ENCODE peak calls at places on chromosomes 13 and 19, in four cellular contexts. R, K, J and S are unnamed samples.

GRCh38 chr19:6890938-6891337 is 3.6 kb downstream of the ADGRE1 start:
- DNase-seq in R (no peak), K (no peak), J (no peak), S (no peak)

GRCh38 chr19:32977269-32977668 is 5.2 kb downstream of the FAAP24 start:
- DNase-seq in R (no peak), K (no peak), J (no peak), S (no peak)

GRCh38 chr19:1457031-1457739 is 7.3 kb downstream of the APC2 start:
- DNase-seq in R (no peak), K (no peak), J (no peak), S (no peak)

GRCh38 chr13:23134542-23134941 is 46.2 kb upstream of the SGCG start:
- DNase-seq in R (no peak), K (no peak), J (no peak), S (no peak)

GRCh38 chr19:43872547-43873336 is 45.6 kb downstream of the ZNF283 start:
- DNase-seq in R (peak), K (no peak), J (peak), S (no peak)

GRCh38 chr13:83881917-83882625 is at the start of gene SLITRK1:
- DNase-seq in R (peak), K (peak), J (peak), S (no peak)

GRCh38 chr19:28316464-28316863 is 896.5 kb downstream of the UQCRFS1 start:
- DNase-seq in R (no peak), K (no peak), J (no peak), S (no peak)

GRCh38 chr19:10334340-10335148 is 1.2 kb upstream of the RAVER1 start:
- DNase-seq in R (peak), K (peak), J (peak), S (peak)

GRCh38 chr19:15922021-15922420 is 12.3 kb downstream of the CYP4F11 start:
- DNase-seq in R (no peak), K (no peak), J (no peak), S (no peak)

GRCh38 chr19:16369306-16369663 is 44.7 kb downstream of the KLF2 start:
- DNase-seq in R (no peak), K (no peak), J (no peak), S (no peak)

GRCh38 chr13:112768795-112769411 is 79.1 kb downstream of the ATP11A start:
- DNase-seq in R (no peak), K (no peak), J (no peak), S (no peak)

GRCh38 chr13:44969858-44970484 is 19.3 kb downstream of the NUFIP1 start:
- DNase-seq in R (peak), K (no peak), J (peak), S (no peak)

GRCh38 chr19:52566588-52566987 is 3.5 kb upstream of the ZNF701 start:
- DNase-seq in R (peak), K (no peak), J (no peak), S (no peak)

GRCh38 chr19:52567921-52568320 is 2.2 kb upstream of the ZNF701 start:
- DNase-seq in R (no peak), K (no peak), J (no peak), S (no peak)

GRCh38 chr19:52566121-52566520 is 4.0 kb upstream of the ZNF701 start:
- DNase-seq in R (no peak), K (no peak), J (no peak), S (no peak)

DNA sequence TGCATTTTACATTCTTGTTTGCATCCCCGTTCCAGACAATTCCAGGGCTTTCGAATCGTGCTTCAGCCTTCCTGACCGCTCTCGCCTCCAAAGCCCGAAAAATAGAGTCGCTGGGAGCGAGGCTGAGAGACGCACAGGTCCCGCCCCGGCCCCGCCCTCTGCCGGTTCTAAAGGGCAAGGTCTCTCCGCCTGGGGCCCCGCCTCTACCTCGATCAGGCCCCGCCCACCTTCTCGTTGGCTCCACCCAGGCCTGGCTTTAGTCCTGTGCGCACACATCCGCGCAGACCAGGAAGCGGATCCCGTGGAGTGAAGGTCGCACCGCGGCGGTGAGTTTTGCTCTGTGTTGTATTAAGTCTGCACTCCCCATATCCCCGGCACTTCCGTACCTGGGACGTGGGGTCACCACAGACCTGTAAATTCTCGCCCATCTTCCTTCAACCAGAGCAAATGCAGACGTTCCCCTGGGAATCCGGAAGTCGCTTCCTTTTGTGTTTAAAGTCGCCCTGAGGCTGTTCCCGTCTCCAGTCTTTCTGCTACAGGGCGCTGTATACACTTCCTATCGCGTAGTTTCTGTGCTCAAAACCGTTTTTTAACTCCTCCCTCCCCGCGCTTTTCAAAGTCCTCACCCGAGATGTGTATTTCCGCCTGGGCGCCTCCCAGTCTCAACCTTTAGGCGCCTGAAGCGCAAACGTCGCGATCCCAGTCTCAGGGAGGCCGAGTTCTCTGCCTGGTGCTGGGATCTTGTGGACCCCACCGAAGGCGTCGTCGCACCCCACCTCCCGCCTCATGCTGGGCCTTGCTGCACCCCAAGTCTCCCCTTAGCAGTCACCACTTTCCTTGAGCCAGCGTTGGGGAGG is at the start of gene ZNF701:
- DNase-seq in R (peak), K (peak), J (peak), S (peak)
- TF ChIP-seq CTCF in R (no peak), K (peak), J (no peak), S (no peak)

GRCh38 chr19:53015730-53016129 is 2.0 kb downstream of the ERVV-1 start:
- DNase-seq in R (no peak), K (no peak), J (no peak), S (no peak)

GRCh38 chr19:53012006-53012405 is 1.7 kb upstream of the ERVV-1 start:
- DNase-seq in R (no peak), K (no peak), J (no peak), S (no peak)

GRCh38 chr19:53010494-53010893 is 3.2 kb upstream of the ERVV-1 start:
- DNase-seq in R (no peak), K (no peak), J (no peak), S (no peak)

GRCh38 chr19:53015159-53015558 is 1.4 kb downstream of the ERVV-1 start:
- DNase-seq in R (no peak), K (no peak), J (no peak), S (no peak)

GRCh38 chr19:53013621-53014020 is at the start of gene ERVV-1:
- DNase-seq in R (no peak), K (no peak), J (no peak), S (no peak)
- TF ChIP-seq CTCF in R (no peak), K (no peak), J (no peak), S (no peak)

DNA sequence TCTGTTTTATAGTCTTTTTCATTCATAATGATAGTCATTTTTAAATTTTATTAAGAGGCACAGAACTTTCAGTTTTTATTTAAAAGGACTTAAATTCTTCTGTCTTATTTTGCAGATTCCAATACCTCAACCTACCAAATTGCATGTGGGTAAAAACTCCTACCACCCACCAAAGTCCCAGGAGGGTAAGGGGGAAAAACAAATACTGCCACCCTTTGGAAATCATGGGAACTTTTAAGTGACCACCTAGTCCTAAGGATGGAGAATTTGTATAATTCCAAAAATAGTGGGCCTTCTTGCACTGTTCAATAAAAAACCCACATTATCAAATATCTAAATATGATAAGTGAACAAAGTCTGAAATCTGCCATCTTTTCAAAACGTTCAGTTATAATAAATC is 9.7 kb downstream of the SUPT20H start:
- DNase-seq in R (no peak), K (no peak), J (no peak), S (no peak)
- TF ChIP-seq CTCF in R (peak), K (peak), J (peak), S (peak)

DNA sequence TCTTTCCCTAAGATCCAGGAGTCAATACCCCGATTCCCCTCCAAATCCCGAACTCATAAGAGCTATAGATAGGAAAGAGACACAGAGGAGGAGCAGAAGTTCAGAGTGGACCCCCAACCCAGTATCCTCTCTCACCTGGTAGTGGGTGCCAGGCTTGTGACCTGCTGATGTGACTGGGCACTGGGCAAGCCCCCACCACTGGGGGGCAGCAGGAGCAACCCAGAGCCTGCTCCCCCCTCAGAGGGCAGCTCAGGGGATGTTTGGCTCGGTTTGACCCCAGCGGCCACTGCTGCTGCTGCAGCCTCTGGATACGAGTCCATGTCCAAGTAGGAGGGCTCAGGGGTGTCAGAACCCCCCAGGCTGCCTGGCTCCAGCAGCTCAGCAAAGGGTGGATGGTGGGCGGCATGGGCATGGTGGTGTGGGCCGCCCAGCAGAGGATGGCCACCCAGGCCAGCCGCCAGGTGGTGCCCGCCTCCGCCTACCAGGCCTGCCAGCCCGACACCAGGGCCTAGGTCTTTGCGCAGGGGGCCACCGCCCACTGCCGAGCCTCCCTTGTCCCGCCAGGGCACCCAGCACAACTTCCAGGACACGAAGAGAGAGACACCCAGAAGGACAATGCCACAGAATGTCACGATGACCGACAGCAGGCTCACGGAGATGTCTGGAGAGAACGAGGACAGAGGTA is 7.4 kb downstream of the SYT3 start:
- DNase-seq in R (no peak), K (no peak), J (no peak), S (no peak)
- TF ChIP-seq CTCF in R (no peak), K (no peak), J (peak), S (no peak)

GRCh38 chr13:52945348-52945747 is 83.3 kb upstream of the OLFM4 start:
- DNase-seq in R (no peak), K (no peak), J (no peak), S (no peak)

GRCh38 chr13:52949744-52950143 is 78.9 kb upstream of the OLFM4 start:
- DNase-seq in R (no peak), K (no peak), J (no peak), S (no peak)

GRCh38 chr13:52950436-52950960 is 78.1 kb upstream of the OLFM4 start:
- DNase-seq in R (no peak), K (no peak), J (no peak), S (no peak)

GRCh38 chr13:52954838-52955237 is 73.8 kb upstream of the OLFM4 start:
- DNase-seq in R (no peak), K (no peak), J (no peak), S (no peak)

DNA sequence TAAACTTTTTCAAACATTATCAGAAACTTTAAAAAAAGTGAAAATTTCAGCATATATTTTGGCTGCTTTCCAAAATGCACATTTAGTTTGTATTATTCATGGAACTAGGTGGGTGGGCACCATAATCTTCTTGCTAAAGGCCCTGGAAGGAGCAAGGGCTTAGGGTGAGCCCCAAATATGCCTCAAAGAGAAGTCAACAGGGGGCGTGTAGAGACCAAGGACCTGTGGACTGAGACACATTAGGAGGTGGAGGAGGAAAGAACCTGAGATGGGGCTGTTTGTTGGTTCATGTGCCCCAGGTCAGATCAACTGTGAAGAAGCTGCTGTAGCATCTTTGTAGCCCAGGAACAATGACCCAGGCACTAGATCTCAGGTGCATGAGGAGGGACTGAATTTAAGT is 79.6 kb upstream of the OLFM4 start:
- DNase-seq in R (no peak), K (no peak), J (no peak), S (no peak)
- TF ChIP-seq CTCF in R (no peak), K (no peak), J (no peak), S (no peak)

GRCh38 chr13:25401958-25402357 is 30.2 kb downstream of the ATP8A2 start:
- DNase-seq in R (no peak), K (no peak), J (no peak), S (no peak)

GRCh38 chr13:25409938-25410337 is 38.2 kb downstream of the ATP8A2 start:
- DNase-seq in R (no peak), K (no peak), J (no peak), S (no peak)

DNA sequence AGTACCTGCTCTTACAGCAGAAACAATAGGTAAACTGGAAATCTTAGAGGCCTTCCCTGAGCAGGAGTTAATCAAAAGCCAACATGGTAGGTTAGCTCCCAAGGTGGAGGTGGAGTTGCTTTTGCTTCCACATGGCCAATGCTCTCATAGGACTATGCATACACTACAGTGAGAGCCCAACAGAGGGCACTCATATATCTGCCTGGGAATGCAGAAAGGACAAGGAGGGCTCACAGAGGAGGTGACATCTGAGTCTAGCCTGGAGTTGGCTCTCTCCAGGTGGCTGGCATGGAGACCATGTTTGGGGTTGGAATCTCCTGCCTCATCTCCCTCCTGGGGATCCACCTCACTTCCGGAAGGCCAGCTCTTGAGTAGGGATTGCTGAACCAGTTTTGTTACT is 34.6 kb downstream of the ATP8A2 start:
- DNase-seq in R (peak), K (no peak), J (peak), S (no peak)
- TF ChIP-seq CTCF in R (peak), K (peak), J (peak), S (peak)

DNA sequence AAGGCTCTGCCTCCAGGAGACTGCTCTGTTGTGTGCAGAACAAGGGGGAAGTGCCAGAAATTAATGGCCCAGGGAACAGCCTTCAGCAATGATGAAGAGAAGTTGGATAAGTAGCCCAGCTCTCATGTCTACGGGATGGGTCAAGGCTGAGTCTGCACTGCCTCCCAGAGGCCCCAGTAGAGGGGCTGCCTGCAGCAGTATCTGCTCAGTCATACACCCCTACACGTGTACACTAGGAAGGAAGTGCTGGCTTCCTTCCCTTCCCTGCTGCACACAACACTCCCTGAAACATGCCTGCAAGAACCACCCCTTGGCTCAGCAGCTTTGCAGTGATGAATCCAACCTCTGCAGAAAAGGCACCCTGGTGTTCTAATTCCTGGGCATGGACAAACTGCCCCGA is 54.5 kb upstream of the URI1 start:
- DNase-seq in R (no peak), K (no peak), J (no peak), S (no peak)
- TF ChIP-seq CTCF in R (no peak), K (no peak), J (no peak), S (no peak)

DNA sequence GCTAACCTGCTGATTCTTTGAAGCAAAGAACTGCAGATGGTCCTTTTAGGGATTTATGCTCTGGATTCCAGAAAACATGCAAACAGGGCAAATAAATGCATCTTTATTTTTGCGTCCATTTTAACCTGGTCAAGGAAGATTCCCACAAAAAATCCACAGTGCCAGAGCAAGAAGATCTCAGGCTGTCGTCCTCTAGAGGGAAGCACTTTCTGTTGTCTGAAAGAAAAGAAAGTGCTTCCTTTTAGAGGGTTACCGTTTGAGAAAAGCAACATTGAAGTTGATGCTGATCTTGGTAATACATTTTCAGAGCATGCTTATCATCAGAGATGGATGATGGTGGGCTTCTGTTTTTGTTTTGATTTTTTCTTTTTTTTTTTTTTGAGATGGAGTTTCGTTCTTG is 75.5 kb downstream of the DPRX start:
- DNase-seq in R (no peak), K (no peak), J (no peak), S (no peak)
- TF ChIP-seq CTCF in R (no peak), K (no peak), J (no peak), S (no peak)

DNA sequence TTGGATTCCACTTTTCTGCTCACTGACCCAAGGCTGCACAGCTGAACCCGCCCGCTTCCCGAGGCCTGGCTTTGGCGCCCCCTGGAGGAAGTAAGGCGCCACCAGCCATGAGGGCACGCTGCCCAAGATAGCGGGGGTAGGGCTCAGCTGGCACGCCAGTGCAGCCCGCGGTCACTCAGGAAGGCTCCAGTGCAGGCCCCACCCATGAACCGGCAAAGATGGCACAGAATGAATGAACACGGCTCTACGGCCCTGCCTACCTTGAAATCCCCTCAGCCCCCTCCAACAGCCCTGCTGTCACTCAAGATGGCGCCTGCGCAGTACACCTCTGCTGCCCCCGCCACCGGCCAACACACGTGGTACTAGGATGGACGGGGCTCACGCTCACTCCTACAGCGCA is 3.0 kb downstream of the PEG3 start:
- DNase-seq in R (peak), K (no peak), J (peak), S (no peak)
- TF ChIP-seq CTCF in R (no peak), K (no peak), J (peak), S (peak)